ENCODE peak calls at places on chromosomes 13 and 19, in five cellular contexts. R is A549, Y is GM12878, E is HepG2, V is K562. C is an unnamed sample.

GRCh38 chr19:4866595-4867424 is 657 bp downstream of the PLIN3 start:
- DNase-seq in E (peak; percentile 34), Y (no peak), R (peak; percentile 35), V (peak; percentile 74), C (peak; percentile 79)

GRCh38 chr13:103615778-103616177 is 549.6 kb upstream of the SLC10A2 start:
- DNase-seq in R (no peak), V (no peak), Y (no peak), E (no peak), C (no peak)

GRCh38 chr13:34671136-34671535 is 270.9 kb upstream of the NBEA start:
- DNase-seq in E (no peak), V (no peak), Y (no peak), R (no peak), C (no peak)

GRCh38 chr13:29459818-29460335 is 135.6 kb downstream of the SLC7A1 start:
- DNase-seq in Y (no peak), E (no peak), V (no peak), R (no peak), C (no peak)

GRCh38 chr13:114056205-114057013 is 76.0 kb downstream of the RASA3 start:
- DNase-seq in R (no peak), V (no peak), Y (no peak), E (no peak), C (no peak)

GRCh38 chr19:47973529-47973928 is 18.4 kb downstream of the BSPH1 start:
- DNase-seq in V (no peak), R (no peak), E (no peak), Y (no peak), C (no peak)

GRCh38 chr13:73266640-73267180 is 207.9 kb downstream of the KLF5 start:
- DNase-seq in R (no peak), Y (no peak), E (no peak), V (no peak), C (no peak)

GRCh38 chr19:47813304-47813994 is 8.3 kb upstream of the CRX start:
- DNase-seq in V (peak; percentile 96), R (peak; percentile 70), E (peak; percentile 58), Y (no peak), C (peak; percentile 93)

GRCh38 chr19:55156202-55157063 is 1.1 kb downstream of the TNNI3 start:
- DNase-seq in E (peak; percentile 64), V (peak; percentile 93), Y (no peak), R (peak; percentile 90), C (peak; percentile 99)

GRCh38 chr19:29884044-29884443 is 58.0 kb upstream of the URI1 start:
- DNase-seq in Y (no peak), E (no peak), V (no peak), R (no peak), C (no peak)

GRCh38 chr13:76937416-76937815 is 10.9 kb upstream of the ACOD1 start:
- DNase-seq in E (no peak), R (peak; percentile 3), V (no peak), Y (no peak), C (no peak)
- H3K4me3 ChIP-seq in E (no peak overlapping the region), R (no peak overlapping the region), V (no peak overlapping the region), Y (no peak overlapping the region), C (no peak overlapping the region)

GRCh38 chr19:38952395-38953165 is 21.8 kb downstream of the MRPS12 start:
- DNase-seq in E (peak; percentile 51), Y (no peak), V (no peak), R (peak; percentile 81), C (peak; percentile 80)
- TF ChIP-seq JUNB in E (no peak), Y (no peak), V (no peak), R (no peak), C (no peak)

GRCh38 chr19:41926861-41927809 is 1.1 kb downstream of the ERFL start:
- DNase-seq in R (no peak), E (no peak), V (no peak), Y (no peak), C (no peak)
- H3K4me3 ChIP-seq in R (peak overlapping the region; percentile 59), E (no peak overlapping the region), V (peak overlapping the region; percentile 59), Y (no peak overlapping the region), C (peak overlapping the region; percentile 63)

GRCh38 chr19:11881151-11881800 is 6.3 kb upstream of the ZNF69 start:
- DNase-seq in E (peak; percentile 49), R (no peak), Y (peak; percentile 17), V (peak; percentile 58), C (peak; percentile 89)
- TF ChIP-seq JUNB in E (no peak), R (no peak), Y (no peak), V (no peak), C (no peak)

GRCh38 chr19:2454962-2455409 is 1.8 kb downstream of the LMNB2 start:
- DNase-seq in Y (no peak), E (no peak), V (no peak), R (no peak), C (no peak)
- H3K4me3 ChIP-seq in Y (peak overlapping the region; percentile 99), E (peak overlapping the region; percentile 84), V (peak overlapping the region; percentile 100), R (peak overlapping the region; percentile 98), C (peak overlapping the region; percentile 91)

GRCh38 chr19:46775642-46776258 is 12.6 kb downstream of the SLC1A5 start:
- DNase-seq in V (no peak), E (no peak), R (no peak), Y (no peak), C (no peak)
- TF ChIP-seq JUNB in V (no peak), E (no peak), R (no peak), Y (no peak), C (no peak)

GRCh38 chr13:94712812-94713555 is 639 bp upstream of the SOX21 start:
- DNase-seq in Y (no peak), V (no peak), E (no peak), R (no peak), C (peak; percentile 60)
- H3K4me3 ChIP-seq in Y (no peak overlapping the region), V (no peak overlapping the region), E (no peak overlapping the region), R (peak overlapping the region; percentile 55), C (peak overlapping the region; percentile 64)

DNA sequence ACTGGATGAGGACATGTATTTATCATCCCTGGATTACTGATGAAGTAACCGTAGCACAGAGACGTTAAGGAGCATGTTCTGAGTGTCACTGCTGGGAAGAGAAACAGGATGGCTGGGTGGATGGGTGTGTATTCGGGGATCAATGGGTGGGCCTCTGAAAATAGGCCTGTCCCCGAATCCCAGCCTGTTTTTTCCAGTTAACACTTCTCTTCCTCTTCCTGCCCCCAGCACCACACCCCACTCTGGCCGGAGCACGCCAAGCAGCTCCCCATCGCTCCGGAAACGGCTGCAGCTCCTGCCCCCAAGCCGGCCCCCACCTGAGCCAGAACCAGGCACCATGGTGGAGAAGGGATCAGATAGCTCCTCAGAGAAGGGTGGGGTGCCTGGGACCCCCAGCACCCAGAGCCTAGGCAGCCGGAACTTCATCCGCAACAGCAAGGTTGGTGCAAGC is 8.8 kb downstream of the GRAMD1A start:
- DNase-seq in Y (no peak), V (no peak), E (no peak), R (no peak), C (no peak)
- TF ChIP-seq JUNB in Y (no peak), V (no peak), E (no peak), R (no peak), C (no peak)

GRCh38 chr13:24050796-24051715 is 109.5 kb upstream of the SPATA13 start:
- DNase-seq in V (no peak), Y (no peak), R (no peak), E (no peak), C (no peak)
- H3K4me3 ChIP-seq in V (no peak overlapping the region), Y (no peak overlapping the region), R (no peak overlapping the region), E (no peak overlapping the region), C (no peak overlapping the region)

C was measured in GM23338.